ENCODE peak calls at places on chromosomes 1 and 21, in four cellular contexts. H is CD8-positive, alpha-beta memory T cell; E is ovary; C is esophagus muscularis mucosa. L is an unnamed sample. For H3K4me1, the result is how much of the 10 kb centered on the place peaks cover.

GRCh38 chr1:43979528-43980254 is 681 bp downstream of the B4GALT2 start:
- DNase-seq in H (no peak), E (peak), C (no peak), L (no peak)

GRCh38 chr1:173201968-173202367 is 5.2 kb downstream of the TNFSF4 start:
- DNase-seq in C (no peak), H (no peak), E (no peak), L (no peak)

GRCh38 chr1:31570228-31570627 is 6.1 kb upstream of the TINAGL1 start:
- DNase-seq in E (no peak), H (no peak), C (peak), L (no peak)

GRCh38 chr1:53946252-53947171 is at the start of gene LRRC42:
- DNase-seq in H (no peak), E (no peak), C (no peak), L (peak)

GRCh38 chr1:234961468-234962339 is 166.9 kb downstream of the TOMM20 start:
- DNase-seq in E (no peak), H (no peak), C (no peak), L (peak)

GRCh38 chr21:27694667-27695066 is 727.8 kb upstream of the ADAMTS5 start:
- DNase-seq in C (no peak), H (no peak), E (no peak), L (no peak)

GRCh38 chr1:24416666-24417391 is 1.2 kb downstream of the NIPAL3 start:
- DNase-seq in H (no peak), E (no peak), C (no peak), L (peak)

GRCh38 chr1:118116401-118116800 is 68.6 kb downstream of the SPAG17 start:
- DNase-seq in C (no peak), E (no peak), H (no peak), L (no peak)

GRCh38 chr1:28518745-28519341 is 13.0 kb downstream of the RCC1 start:
- DNase-seq in H (peak), E (no peak), C (no peak), L (peak)

GRCh38 chr1:2984399-2985061 is 36.7 kb upstream of the ACTRT2 start:
- DNase-seq in E (no peak), H (no peak), C (no peak), L (no peak)

GRCh38 chr1:41328011-41328615 is 33.1 kb upstream of the FOXO6 start:
- DNase-seq in C (peak), H (no peak), E (no peak), L (no peak)

GRCh38 chr21:46141767-46142580 is 13.4 kb downstream of the FTCD start:
- DNase-seq in C (no peak), H (no peak), E (peak), L (no peak)

GRCh38 chr21:15211491-15212133 is 146.8 kb upstream of the NRIP1 start:
- DNase-seq in H (no peak), C (no peak), E (no peak), L (no peak)

GRCh38 chr1:185816460-185816859 is 82.3 kb downstream of the HMCN1 start:
- DNase-seq in C (no peak), H (no peak), E (no peak), L (no peak)

GRCh38 chr1:186763107-186763506 is 65.6 kb upstream of the PLA2G4A start:
- DNase-seq in C (no peak), E (no peak), H (no peak), L (no peak)

GRCh38 chr21:34687065-34687464 is 18.3 kb downstream of the CLIC6 start:
- DNase-seq in C (no peak), H (no peak), E (no peak), L (no peak)

GRCh38 chr1:183514235-183514634 is 41.9 kb downstream of the SMG7 start:
- DNase-seq in E (no peak), H (no peak), C (no peak), L (no peak)

GRCh38 chr1:35885961-35886558 is 3.1 kb downstream of the AGO1 start:
- DNase-seq in H (no peak), E (no peak), C (no peak), L (peak)

GRCh38 chr1:233565313-233565712 is 48.6 kb upstream of the KCNK1 start:
- DNase-seq in H (no peak), C (no peak), E (no peak), L (no peak)

GRCh38 chr1:244751271-244751895 is 84.1 kb upstream of the COX20 start:
- DNase-seq in H (no peak), E (no peak), C (no peak), L (no peak)
- H3K27ac ChIP-seq in H (no peak), E (no peak), C (no peak), L (no peak)

DNA sequence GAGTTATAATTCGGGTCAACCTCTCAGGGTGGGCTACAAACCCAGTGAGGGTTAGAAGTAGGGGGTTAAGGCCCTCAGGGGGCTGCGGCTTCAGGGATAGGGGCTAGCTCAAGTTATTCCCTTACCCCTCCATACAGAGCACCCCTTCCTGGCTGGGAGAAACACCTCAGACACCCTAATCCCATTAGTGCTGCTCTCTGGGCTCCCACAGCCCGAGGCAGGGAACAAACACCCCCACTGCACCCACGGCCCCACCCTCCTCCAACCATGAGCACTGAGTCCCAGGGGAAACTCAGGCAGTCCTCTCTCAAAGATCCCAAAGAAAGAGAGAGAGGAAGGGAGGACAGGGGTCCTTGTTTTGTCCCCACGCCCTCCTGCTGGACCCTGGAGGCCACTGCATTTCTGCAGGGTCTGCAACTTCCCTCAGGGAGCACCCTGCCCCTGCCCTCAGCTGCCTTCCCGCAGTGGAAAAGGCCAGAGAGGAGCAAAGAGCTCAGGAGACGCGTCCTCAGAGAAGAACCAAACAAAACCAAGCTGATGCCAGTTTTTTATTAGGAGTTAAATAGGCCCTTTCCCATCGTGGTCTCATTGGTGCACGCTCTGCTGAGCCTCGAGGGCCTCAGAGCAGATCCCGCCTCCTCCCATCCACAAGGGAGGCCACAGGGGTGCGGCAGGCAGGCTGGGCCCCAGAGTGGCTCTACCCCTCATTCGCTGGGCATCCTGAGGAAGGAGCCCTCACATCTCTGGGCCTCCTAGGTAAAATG is 1.4 kb upstream of the S100A4 start:
- DNase-seq in H (no peak), C (no peak), E (no peak), L (no peak)
- H3K4me1 ChIP-seq in H (half or more), C (half or more), E (under half), L (under half)

DNA sequence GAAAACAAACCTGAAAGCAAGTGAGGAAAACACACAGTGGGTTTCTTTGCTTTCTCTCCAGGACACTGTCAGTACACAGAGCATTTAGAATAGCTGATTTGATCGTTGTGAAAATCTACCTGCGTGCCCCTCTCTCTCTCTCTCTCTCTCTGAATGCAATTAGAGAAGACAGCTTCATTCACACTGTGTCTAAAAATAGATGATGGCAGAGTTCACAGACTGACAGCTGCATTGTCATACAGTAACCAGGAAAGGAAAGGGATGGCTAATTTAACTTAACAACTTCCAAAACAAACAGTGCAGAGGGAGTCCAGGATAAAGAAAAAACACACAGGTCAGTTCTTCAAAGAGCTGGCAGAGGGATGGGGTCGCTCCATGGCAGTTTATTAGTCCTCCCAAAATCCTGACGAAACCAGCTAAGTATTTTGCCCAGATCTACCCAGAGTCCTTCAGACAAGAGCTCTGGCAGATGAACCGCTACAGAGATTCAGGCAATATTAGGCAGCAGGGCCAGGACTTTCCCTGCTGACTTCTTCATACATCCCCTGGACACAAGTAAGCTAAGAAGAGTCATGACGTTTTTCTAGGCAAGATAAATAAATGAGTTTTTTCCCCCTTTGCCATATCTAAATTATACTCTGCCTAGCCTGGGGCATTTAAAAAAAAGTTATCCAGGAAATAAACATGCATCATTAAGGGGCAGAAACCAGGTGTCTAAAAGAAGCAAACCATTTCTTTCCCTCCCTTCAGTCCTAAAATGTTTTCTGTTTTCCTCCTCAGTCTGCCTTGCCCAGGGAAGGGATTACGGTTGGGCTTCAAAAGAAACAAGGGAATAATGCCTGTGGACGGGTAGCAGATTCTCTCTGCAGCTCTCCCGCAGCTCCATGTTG is 58.8 kb downstream of the WLS start:
- DNase-seq in C (no peak), E (no peak), H (no peak), L (no peak)
- H3K27ac ChIP-seq in C (peak), E (peak), H (no peak), L (no peak)

DNA sequence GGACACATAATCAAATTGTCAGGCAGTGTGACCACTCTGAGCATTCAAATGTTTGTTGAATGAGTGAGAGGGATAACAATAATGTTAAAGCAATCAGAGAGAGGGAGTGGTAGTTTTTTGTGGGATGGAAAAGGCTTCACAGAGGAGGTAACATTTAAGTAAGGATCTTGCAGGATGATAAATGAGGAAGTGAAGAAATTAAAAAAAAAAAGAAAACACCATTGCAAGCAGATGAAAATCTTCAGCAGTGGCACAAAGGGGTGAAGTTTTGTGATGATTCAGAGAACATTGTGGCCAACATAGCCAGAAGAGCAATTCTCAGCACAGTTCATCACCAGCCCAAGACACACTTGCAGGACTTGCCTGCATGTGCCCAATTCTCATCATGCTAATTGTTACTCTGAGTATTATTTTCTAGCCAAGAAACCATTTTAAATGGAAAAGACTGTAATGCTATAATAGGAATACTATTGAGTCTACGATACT is 35.0 kb downstream of the OVGP1 start:
- DNase-seq in C (no peak), H (no peak), E (no peak), L (peak)
- H3K4me1 ChIP-seq in C (under half), H (under half), E (under half), L (under half)

L was measured in OCI-LY7.